ENCODE peak calls at places on chromosomes 2 and 18, in four cellular contexts. S is naive thymus-derived CD8-positive, alpha-beta T cell; N is brain microvascular endothelial cell; X is T-helper 2 cell. M is an unnamed sample.

GRCh38 chr2:68737717-68738116 is 3.1 kb downstream of the ARHGAP25 start:
- DNase-seq in N (no peak), X (peak), S (no peak), M (no peak)

GRCh38 chr2:15241208-15241607 is 319.9 kb downstream of the NBAS start:
- DNase-seq in S (no peak), X (no peak), N (no peak), M (no peak)

GRCh38 chr2:86014493-86014892 is 91.2 kb downstream of the POLR1A start:
- DNase-seq in S (no peak), N (no peak), X (no peak), M (no peak)

GRCh38 chr2:3214827-3215404 is 162.7 kb downstream of the EIPR1 start:
- DNase-seq in N (no peak), S (no peak), X (no peak), M (no peak)

GRCh38 chr2:195533771-195534642 is 123.0 kb upstream of the SLC39A10 start:
- DNase-seq in N (peak), X (peak), S (no peak), M (peak)

GRCh38 chr18:34871435-34871834 is 161.3 kb downstream of the DTNA start:
- DNase-seq in S (no peak), N (peak), X (no peak), M (no peak)

GRCh38 chr2:88600038-88600465 is 27.2 kb downstream of the EIF2AK3 start:
- DNase-seq in S (no peak), N (peak), X (peak), M (peak)

GRCh38 chr2:26847663-26848335 is at the start of gene DPYSL5:
- DNase-seq in S (peak), X (peak), N (no peak), M (no peak)

GRCh38 chr2:207252979-207253640 is 87.4 kb upstream of the KLF7 start:
- DNase-seq in N (peak), S (no peak), X (peak), M (no peak)

GRCh38 chr18:22643731-22644130 is 226.0 kb upstream of the CTAGE1 start:
- DNase-seq in X (no peak), N (no peak), S (no peak), M (no peak)

GRCh38 chr18:44725300-44726096 is 44.8 kb downstream of the SETBP1 start:
- DNase-seq in X (peak), N (peak), S (no peak), M (peak)

M was measured in T-cell.